ENCODE peak calls at places on chromosomes 12 and 14, in eight cellular contexts. B, F, L, G, K, U, M and N are unnamed samples.

GRCh38 chr12:29725587-29726320 is 58.0 kb downstream of the TMTC1 start:
- DNase-seq in B (no peak), F (no peak), L (no peak), G (no peak), K (no peak), U (peak), M (no peak), N (no peak)

GRCh38 chr14:35535794-35536112 is 1.8 kb downstream of the INSM2 start:
- DNase-seq in B (no peak), F (no peak), L (peak), G (no peak), K (no peak), U (no peak), M (no peak), N (no peak)

GRCh38 chr12:95836630-95837239 is 22.0 kb upstream of the SNRPF start:
- DNase-seq in B (no peak), F (no peak), L (no peak), G (peak), K (no peak), U (no peak), M (no peak), N (no peak)

GRCh38 chr14:94144765-94145164 is 15.4 kb upstream of the IFI27L2 start:
- DNase-seq in B (no peak), F (no peak), L (no peak), G (no peak), K (no peak), U (no peak), M (no peak), N (no peak)

GRCh38 chr14:72780771-72781170 is 113.1 kb downstream of the DPF3 start:
- DNase-seq in B (no peak), F (no peak), L (no peak), G (peak), K (no peak), U (no peak), M (no peak), N (no peak)

GRCh38 chr14:100555436-100556067 is 31.7 kb downstream of the BEGAIN start:
- DNase-seq in B (no peak), F (no peak), L (no peak), G (no peak), K (no peak), U (no peak), M (no peak), N (no peak)

GRCh38 chr12:77229640-77230442 is 164.5 kb upstream of the E2F7 start:
- DNase-seq in B (no peak), F (no peak), L (no peak), G (no peak), K (no peak), U (no peak), M (no peak), N (no peak)

GRCh38 chr12:68157295-68157871 is 2.2 kb downstream of the IFNG start:
- DNase-seq in B (no peak), F (no peak), L (no peak), G (no peak), K (no peak), U (no peak), M (no peak), N (no peak)

GRCh38 chr12:68403296-68403695 is 71.1 kb upstream of the MDM1 start:
- DNase-seq in B (no peak), F (no peak), L (no peak), G (no peak), K (no peak), U (no peak), M (peak), N (no peak)

GRCh38 chr14:20857630-20858261 is 33.4 kb upstream of the RNASE3 start:
- DNase-seq in B (peak), F (peak), L (peak), G (peak), K (peak), U (peak), M (peak), N (peak)

GRCh38 chr12:65695077-65695865 is 129.0 kb upstream of the HMGA2 start:
- DNase-seq in B (no peak), F (no peak), L (no peak), G (peak), K (no peak), U (peak), M (peak), N (no peak)

GRCh38 chr12:108484431-108484830 is 30.6 kb upstream of the FICD start:
- DNase-seq in B (no peak), F (no peak), L (no peak), G (no peak), K (no peak), U (no peak), M (peak), N (no peak)

GRCh38 chr12:71291746-71292145 is 133.9 kb upstream of the TSPAN8 start:
- DNase-seq in B (no peak), F (no peak), L (no peak), G (no peak), K (no peak), U (no peak), M (no peak), N (no peak)

GRCh38 chr12:44812062-44812461 is 64.1 kb downstream of the NELL2 start:
- DNase-seq in B (no peak), F (no peak), L (no peak), G (no peak), K (peak), U (no peak), M (peak), N (peak)

GRCh38 chr12:49783917-49784676 is 42.7 kb downstream of the TMBIM6 start:
- DNase-seq in B (no peak), F (no peak), L (no peak), G (peak), K (no peak), U (no peak), M (no peak), N (no peak)